ENCODE peak calls at places on chromosomes 6 and 20, in seven cellular contexts. B is HFFc6, I is tibial nerve, X is esophagus squamous epithelium, F is AG04450, W is progenitor cell of endocrine pancreas, K is brain microvascular endothelial cell. O is an unnamed sample.

GRCh38 chr6:112366695-112367546 is 19.8 kb downstream of the RFPL4B start:
- DNase-seq in W (no peak), F (no peak), B (no peak), X (no peak), K (no peak), I (no peak), O (no peak)

GRCh38 chr6:142361765-142362540 is 60.1 kb downstream of the ADGRG6 start:
- DNase-seq in W (no peak), F (peak), B (peak), K (peak), X (no peak), I (no peak), O (peak)

GRCh38 chr6:43368517-43369160 is 808 bp downstream of the ZNF318 start:
- DNase-seq in B (peak), W (peak), F (no peak), X (no peak), I (no peak), K (peak), O (peak)

GRCh38 chr6:117548797-117549301 is 53.5 kb downstream of the GOPC start:
- DNase-seq in K (no peak), F (no peak), B (peak), X (no peak), W (no peak), I (no peak), O (peak)

GRCh38 chr20:55888655-55889054 is 116.7 kb downstream of the CBLN4 start:
- DNase-seq in W (no peak), F (no peak), B (no peak), X (no peak), I (no peak), K (no peak), O (no peak)

GRCh38 chr20:48789185-48789668 is 38.6 kb downstream of the PREX1 start:
- DNase-seq in B (no peak), F (no peak), I (no peak), K (no peak), X (no peak), W (no peak), O (no peak)

GRCh38 chr6:37878150-37878710 is 58.7 kb downstream of the ZFAND3 start:
- DNase-seq in W (no peak), B (no peak), I (no peak), X (no peak), F (no peak), K (no peak), O (no peak)

GRCh38 chr6:7067305-7067704 is 40.5 kb upstream of the RREB1 start:
- DNase-seq in B (no peak), X (no peak), F (no peak), K (no peak), W (no peak), I (no peak), O (no peak)

GRCh38 chr6:159819932-159820640 is 20.0 kb downstream of the PNLDC1 start:
- DNase-seq in F (no peak), W (no peak), I (no peak), B (no peak), K (no peak), X (no peak), O (no peak)

GRCh38 chr20:35325385-35325784 is 33.2 kb upstream of the FAM83C start:
- DNase-seq in I (no peak), B (no peak), W (no peak), X (no peak), K (no peak), F (no peak), O (no peak)
- TF ChIP-seq CTCF in I (no peak), B (no peak), W (no peak), X (no peak), K (no peak), F (no peak), O (no peak)

GRCh38 chr20:31256959-31257358 is 505 bp upstream of the DEFB115 start:
- DNase-seq in F (no peak), K (no peak), B (no peak), I (no peak), X (no peak), W (no peak), O (no peak)
- TF ChIP-seq CTCF in F (no peak), K (no peak), B (no peak), I (no peak), X (no peak), W (no peak), O (no peak)

GRCh38 chr20:20849126-20849525 is 136.7 kb upstream of the RALGAPA2 start:
- DNase-seq in W (no peak), I (no peak), X (no peak), F (no peak), B (no peak), K (no peak), O (no peak)
- TF ChIP-seq CTCF in W (no peak), I (no peak), X (no peak), F (no peak), B (no peak), K (no peak), O (no peak)

DNA sequence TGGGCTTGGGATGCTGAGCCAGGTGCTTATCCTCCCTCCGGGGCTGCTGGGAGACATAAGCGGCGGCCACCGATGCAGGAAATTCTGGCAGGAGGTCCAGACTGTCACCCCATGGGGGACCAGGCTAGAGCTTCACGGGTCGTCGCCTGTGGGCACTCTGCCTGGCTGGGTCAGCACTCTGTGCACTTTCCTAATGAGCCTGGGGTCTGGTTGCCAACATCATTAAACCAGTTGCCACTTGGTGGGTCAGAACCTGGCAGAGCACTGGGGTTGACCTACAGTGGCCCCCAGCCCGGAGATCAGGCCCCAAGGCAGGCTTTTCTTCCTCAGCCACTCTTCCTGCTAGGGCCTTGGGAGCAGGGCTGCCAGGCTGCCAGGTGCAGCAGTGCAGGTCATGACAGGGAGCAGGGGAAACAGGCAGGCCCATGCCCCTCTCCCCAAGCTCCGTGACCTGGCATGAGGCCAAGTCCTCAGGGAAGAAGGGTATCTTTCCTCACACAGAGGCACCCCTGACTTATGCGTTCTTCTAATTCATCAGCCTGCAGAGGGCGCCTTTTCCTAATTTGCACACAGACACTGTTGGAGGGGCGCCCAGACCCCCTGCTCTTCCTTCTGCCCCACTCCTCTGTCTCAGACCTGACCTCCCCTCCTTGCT is 154.5 kb upstream of the MLN start:
- DNase-seq in B (no peak), W (no peak), X (no peak), K (no peak), F (no peak), I (no peak), O (no peak)
- TF ChIP-seq CTCF in B (peak), W (peak), X (no peak), K (peak), F (no peak), I (no peak), O (peak)

DNA sequence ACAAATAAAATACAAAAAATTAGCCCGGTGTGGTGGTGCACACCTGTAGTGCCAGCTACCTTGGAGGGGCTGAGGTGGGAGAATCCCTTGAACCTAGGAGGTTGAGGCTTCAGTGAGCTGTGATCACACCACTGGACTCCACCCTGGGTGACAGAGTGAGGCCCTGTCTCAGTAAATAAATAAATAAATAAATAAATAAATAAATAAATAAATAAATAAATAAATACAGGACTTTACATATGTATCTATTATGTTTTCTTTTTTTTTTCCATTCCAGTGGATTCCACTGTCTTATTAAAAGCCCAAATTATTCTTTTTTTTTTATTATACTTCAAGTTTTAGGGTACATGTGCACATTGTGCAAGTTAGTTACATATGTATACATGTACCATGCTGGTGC is 41.1 kb upstream of the ENPP5 start:
- DNase-seq in F (no peak), W (no peak), B (no peak), X (no peak), K (no peak), I (no peak), O (no peak)
- TF ChIP-seq CTCF in F (no peak), W (no peak), B (no peak), X (no peak), K (no peak), I (no peak), O (no peak)

GRCh38 chr6:19737968-19738367 is 99.2 kb upstream of the ID4 start:
- DNase-seq in W (no peak), F (no peak), I (no peak), X (no peak), B (no peak), K (no peak), O (no peak)

GRCh38 chr6:19731286-19731685 is 105.9 kb upstream of the ID4 start:
- DNase-seq in I (no peak), K (peak), X (no peak), B (peak), F (peak), W (no peak), O (peak)

GRCh38 chr6:19734061-19734460 is 103.1 kb upstream of the ID4 start:
- DNase-seq in F (no peak), X (no peak), B (no peak), W (no peak), I (no peak), K (no peak), O (no peak)

GRCh38 chr6:19734519-19734918 is 102.7 kb upstream of the ID4 start:
- DNase-seq in B (no peak), W (no peak), I (no peak), F (no peak), X (no peak), K (no peak), O (no peak)

GRCh38 chr6:19736066-19736465 is 101.1 kb upstream of the ID4 start:
- DNase-seq in W (no peak), I (no peak), K (no peak), X (no peak), B (no peak), F (no peak), O (no peak)
- TF ChIP-seq CTCF in W (no peak), I (no peak), K (no peak), X (no peak), B (no peak), F (no peak), O (no peak)

GRCh38 chr20:46099491-46100287 is 9.9 kb upstream of the NCOA5 start:
- DNase-seq in I (no peak), K (no peak), X (no peak), F (no peak), W (no peak), B (no peak), O (no peak)
- TF ChIP-seq CTCF in I (no peak), K (peak), X (no peak), F (no peak), W (no peak), B (no peak), O (no peak)

DNA sequence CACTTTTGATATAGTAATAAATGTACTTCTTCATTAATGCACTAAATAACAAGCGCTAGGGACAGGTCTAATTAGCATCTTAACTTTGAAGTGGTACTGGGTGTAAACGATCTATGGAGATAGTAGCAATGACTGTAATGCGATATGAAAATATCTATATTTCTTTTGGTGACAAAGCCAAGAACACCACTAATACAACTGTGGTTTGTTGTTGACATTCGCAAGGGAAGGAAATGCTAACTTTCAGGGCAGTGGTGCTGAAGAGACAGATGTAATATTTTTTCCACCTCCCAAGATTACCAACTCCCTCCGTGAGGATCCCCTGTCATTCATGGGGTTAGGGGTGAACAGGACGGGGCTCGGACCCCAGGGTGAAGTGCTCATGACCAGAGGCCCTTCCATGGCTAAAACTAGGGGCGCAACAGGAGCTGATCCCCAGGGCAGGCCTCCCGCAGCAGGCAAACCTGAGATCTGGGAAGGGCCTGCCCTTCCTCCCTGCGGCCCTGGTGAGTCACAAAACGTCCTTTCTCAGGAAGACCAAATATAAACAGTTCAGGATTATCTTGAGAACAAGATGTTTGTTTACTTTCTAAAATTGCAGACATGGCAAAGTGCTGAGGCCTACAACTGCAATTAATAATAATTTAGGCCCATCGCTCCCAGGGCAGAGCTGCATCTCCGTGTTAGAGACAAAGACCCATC is 65.0 kb upstream of the TOX2 start:
- DNase-seq in X (no peak), W (no peak), K (peak), B (peak), I (no peak), F (peak), O (peak)
- TF ChIP-seq CTCF in X (no peak), W (no peak), K (no peak), B (no peak), I (no peak), F (no peak), O (no peak)

GRCh38 chr6:109526905-109527628 is 44.0 kb upstream of the ZBTB24 start:
- DNase-seq in B (peak), I (no peak), X (no peak), K (peak), F (peak), W (peak), O (peak)
- TF ChIP-seq CTCF in B (peak), I (peak), X (peak), K (peak), F (peak), W (peak), O (peak)